ENCODE peak calls at places on chromosomes 2 and 18, in ten cellular contexts. One of them, this sample, is unnamed.

GRCh38 chr2:53448591-53448990 is 319.0 kb upstream of the CHAC2 start:
- DNase-seq in left ventricle myocardium inferior: no peak
- DNase-seq in H9: no peak
- DNase-seq in substantia nigra: no peak
- DNase-seq in mammary epithelial cell: no peak
- DNase-seq in spleen: no peak
- DNase-seq in right lobe of liver: no peak
- DNase-seq in cardiac muscle cell: peak
- DNase-seq in lower lobe of right lung: no peak
- DNase-seq in breast epithelium: no peak
- DNase-seq in this sample: no peak

GRCh38 chr2:23618696-23619530 is 233.9 kb downstream of the KLHL29 start:
- DNase-seq in left ventricle myocardium inferior: no peak
- DNase-seq in H9: no peak
- DNase-seq in substantia nigra: no peak
- DNase-seq in mammary epithelial cell: peak
- DNase-seq in spleen: peak
- DNase-seq in right lobe of liver: no peak
- DNase-seq in cardiac muscle cell: no peak
- DNase-seq in lower lobe of right lung: peak
- DNase-seq in breast epithelium: no peak
- DNase-seq in this sample: no peak

GRCh38 chr2:175282300-175282699 is 100.8 kb upstream of the ATP5MC3 start:
- DNase-seq in left ventricle myocardium inferior: no peak
- DNase-seq in H9: no peak
- DNase-seq in substantia nigra: no peak
- DNase-seq in mammary epithelial cell: peak
- DNase-seq in spleen: no peak
- DNase-seq in right lobe of liver: no peak
- DNase-seq in cardiac muscle cell: peak
- DNase-seq in lower lobe of right lung: no peak
- DNase-seq in breast epithelium: no peak
- DNase-seq in this sample: no peak

GRCh38 chr2:66851449-66851872 is 416.5 kb downstream of the MEIS1 start:
- DNase-seq in left ventricle myocardium inferior: no peak
- DNase-seq in H9: no peak
- DNase-seq in substantia nigra: no peak
- DNase-seq in mammary epithelial cell: peak
- DNase-seq in spleen: no peak
- DNase-seq in right lobe of liver: no peak
- DNase-seq in cardiac muscle cell: peak
- DNase-seq in lower lobe of right lung: no peak
- DNase-seq in breast epithelium: no peak
- DNase-seq in this sample: no peak

GRCh38 chr2:224023188-224023587 is 15.9 kb downstream of the SERPINE2 start:
- DNase-seq in left ventricle myocardium inferior: no peak
- DNase-seq in H9: peak
- DNase-seq in substantia nigra: no peak
- DNase-seq in mammary epithelial cell: peak
- DNase-seq in spleen: no peak
- DNase-seq in right lobe of liver: no peak
- DNase-seq in cardiac muscle cell: no peak
- DNase-seq in lower lobe of right lung: no peak
- DNase-seq in breast epithelium: no peak
- DNase-seq in this sample: no peak

GRCh38 chr2:216142540-216142939 is 33.4 kb downstream of the XRCC5 start:
- DNase-seq in left ventricle myocardium inferior: no peak
- DNase-seq in H9: no peak
- DNase-seq in substantia nigra: no peak
- DNase-seq in mammary epithelial cell: peak
- DNase-seq in spleen: no peak
- DNase-seq in right lobe of liver: no peak
- DNase-seq in cardiac muscle cell: no peak
- DNase-seq in lower lobe of right lung: no peak
- DNase-seq in breast epithelium: no peak
- DNase-seq in this sample: no peak

GRCh38 chr18:36297419-36298112 is at the start of gene FHOD3:
- DNase-seq in left ventricle myocardium inferior: peak
- DNase-seq in H9: peak
- DNase-seq in substantia nigra: peak
- DNase-seq in mammary epithelial cell: peak
- DNase-seq in spleen: no peak
- DNase-seq in right lobe of liver: peak
- DNase-seq in cardiac muscle cell: peak
- DNase-seq in lower lobe of right lung: peak
- DNase-seq in breast epithelium: peak
- DNase-seq in this sample: no peak

GRCh38 chr2:12074884-12075217 is 328.4 kb downstream of the LPIN1 start:
- DNase-seq in left ventricle myocardium inferior: no peak
- DNase-seq in H9: no peak
- DNase-seq in substantia nigra: no peak
- DNase-seq in mammary epithelial cell: no peak
- DNase-seq in spleen: no peak
- DNase-seq in right lobe of liver: no peak
- DNase-seq in cardiac muscle cell: no peak
- DNase-seq in lower lobe of right lung: no peak
- DNase-seq in breast epithelium: no peak
- DNase-seq in this sample: no peak

GRCh38 chr18:78783564-78783960 is 196.1 kb upstream of the SALL3 start:
- DNase-seq in left ventricle myocardium inferior: no peak
- DNase-seq in H9: no peak
- DNase-seq in substantia nigra: no peak
- DNase-seq in mammary epithelial cell: no peak
- DNase-seq in spleen: peak
- DNase-seq in right lobe of liver: no peak
- DNase-seq in cardiac muscle cell: no peak
- DNase-seq in lower lobe of right lung: no peak
- DNase-seq in breast epithelium: no peak
- DNase-seq in this sample: no peak

GRCh38 chr2:147909178-147909577 is 64.3 kb downstream of the ACVR2A start:
- DNase-seq in left ventricle myocardium inferior: no peak
- DNase-seq in H9: no peak
- DNase-seq in substantia nigra: no peak
- DNase-seq in mammary epithelial cell: no peak
- DNase-seq in spleen: no peak
- DNase-seq in right lobe of liver: no peak
- DNase-seq in cardiac muscle cell: no peak
- DNase-seq in lower lobe of right lung: no peak
- DNase-seq in breast epithelium: no peak
- DNase-seq in this sample: no peak

GRCh38 chr2:43132523-43133301 is 93.7 kb downstream of the ZFP36L2 start:
- DNase-seq in left ventricle myocardium inferior: no peak
- DNase-seq in H9: no peak
- DNase-seq in substantia nigra: no peak
- DNase-seq in mammary epithelial cell: no peak
- DNase-seq in spleen: peak
- DNase-seq in right lobe of liver: no peak
- DNase-seq in cardiac muscle cell: no peak
- DNase-seq in lower lobe of right lung: no peak
- DNase-seq in breast epithelium: no peak
- DNase-seq in this sample: no peak

GRCh38 chr2:27127883-27128670 is 4.5 kb downstream of the ABHD1 start:
- DNase-seq in left ventricle myocardium inferior: no peak
- DNase-seq in H9: no peak
- DNase-seq in substantia nigra: no peak
- DNase-seq in mammary epithelial cell: no peak
- DNase-seq in spleen: no peak
- DNase-seq in right lobe of liver: no peak
- DNase-seq in cardiac muscle cell: no peak
- DNase-seq in lower lobe of right lung: no peak
- DNase-seq in breast epithelium: no peak
- DNase-seq in this sample: no peak

GRCh38 chr2:186125156-186125555 is 360.9 kb upstream of the ZC3H15 start:
- DNase-seq in left ventricle myocardium inferior: no peak
- DNase-seq in H9: no peak
- DNase-seq in substantia nigra: no peak
- DNase-seq in mammary epithelial cell: no peak
- DNase-seq in spleen: no peak
- DNase-seq in right lobe of liver: no peak
- DNase-seq in cardiac muscle cell: no peak
- DNase-seq in lower lobe of right lung: no peak
- DNase-seq in breast epithelium: no peak
- DNase-seq in this sample: no peak

GRCh38 chr2:42854207-42854818 is 61.9 kb upstream of the HAAO start:
- DNase-seq in left ventricle myocardium inferior: peak
- DNase-seq in H9: no peak
- DNase-seq in substantia nigra: no peak
- DNase-seq in mammary epithelial cell: peak
- DNase-seq in spleen: peak
- DNase-seq in right lobe of liver: peak
- DNase-seq in cardiac muscle cell: no peak
- DNase-seq in lower lobe of right lung: no peak
- DNase-seq in breast epithelium: peak
- DNase-seq in this sample: no peak

GRCh38 chr2:182068811-182069210 is 83.2 kb downstream of the PPP1R1C start:
- DNase-seq in left ventricle myocardium inferior: no peak
- DNase-seq in H9: no peak
- DNase-seq in substantia nigra: no peak
- DNase-seq in mammary epithelial cell: no peak
- DNase-seq in spleen: no peak
- DNase-seq in right lobe of liver: no peak
- DNase-seq in cardiac muscle cell: peak
- DNase-seq in lower lobe of right lung: no peak
- DNase-seq in breast epithelium: no peak
- DNase-seq in this sample: no peak

GRCh38 chr2:152405206-152406118 is 70.5 kb downstream of the FMNL2 start:
- DNase-seq in left ventricle myocardium inferior: no peak
- DNase-seq in H9: no peak
- DNase-seq in substantia nigra: no peak
- DNase-seq in mammary epithelial cell: peak
- DNase-seq in spleen: no peak
- DNase-seq in right lobe of liver: no peak
- DNase-seq in cardiac muscle cell: no peak
- DNase-seq in lower lobe of right lung: no peak
- DNase-seq in breast epithelium: no peak
- DNase-seq in this sample: no peak

DNA sequence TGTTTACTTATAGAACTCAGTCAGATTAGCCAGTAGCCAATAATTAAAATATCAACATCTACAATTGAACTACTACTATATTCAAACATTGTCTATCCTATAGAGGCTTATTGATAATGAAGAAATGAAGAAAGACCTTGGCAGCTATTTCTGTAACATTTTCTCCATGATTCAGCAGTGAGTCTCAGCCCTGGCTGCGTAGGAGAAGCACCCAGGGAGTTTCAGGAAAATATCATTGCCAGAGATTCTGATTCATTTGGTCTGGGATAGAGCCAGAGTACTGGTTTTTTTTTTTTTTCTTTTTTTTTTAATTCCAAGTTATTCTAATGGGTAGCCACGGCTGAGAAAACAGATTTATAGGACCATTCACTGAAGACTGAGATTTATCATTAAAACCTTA is 404.8 kb downstream of the TXNL1 start:
- DNase-seq in left ventricle myocardium inferior: no peak
- DNase-seq in H9: no peak
- DNase-seq in substantia nigra: no peak
- DNase-seq in mammary epithelial cell: peak
- DNase-seq in spleen: no peak
- DNase-seq in right lobe of liver: no peak
- DNase-seq in cardiac muscle cell: peak
- DNase-seq in lower lobe of right lung: no peak
- DNase-seq in breast epithelium: no peak
- DNase-seq in this sample: no peak
- H3K27ac ChIP-seq in left ventricle myocardium inferior: peak
- H3K27ac ChIP-seq in H9: no peak
- H3K27ac ChIP-seq in substantia nigra: no peak
- H3K27ac ChIP-seq in mammary epithelial cell: no peak
- H3K27ac ChIP-seq in spleen: no peak
- H3K27ac ChIP-seq in right lobe of liver: no peak
- H3K27ac ChIP-seq in cardiac muscle cell: no peak
- H3K27ac ChIP-seq in lower lobe of right lung: no peak
- H3K27ac ChIP-seq in breast epithelium: no peak
- H3K27ac ChIP-seq in this sample: no peak

GRCh38 chr2:219441451-219442205 is 7.0 kb downstream of the SPEG start:
- DNase-seq in left ventricle myocardium inferior: no peak
- DNase-seq in H9: peak
- DNase-seq in substantia nigra: no peak
- DNase-seq in mammary epithelial cell: no peak
- DNase-seq in spleen: peak
- DNase-seq in right lobe of liver: no peak
- DNase-seq in cardiac muscle cell: peak
- DNase-seq in lower lobe of right lung: no peak
- DNase-seq in breast epithelium: peak
- DNase-seq in this sample: no peak
- H3K27ac ChIP-seq in left ventricle myocardium inferior: peak
- H3K27ac ChIP-seq in H9: no peak
- H3K27ac ChIP-seq in substantia nigra: no peak
- H3K27ac ChIP-seq in mammary epithelial cell: no peak
- H3K27ac ChIP-seq in spleen: no peak
- H3K27ac ChIP-seq in right lobe of liver: no peak
- H3K27ac ChIP-seq in cardiac muscle cell: no peak
- H3K27ac ChIP-seq in lower lobe of right lung: no peak
- H3K27ac ChIP-seq in breast epithelium: peak
- H3K27ac ChIP-seq in this sample: no peak

GRCh38 chr18:27844416-27844792 is 332.5 kb downstream of the CDH2 start:
- DNase-seq in left ventricle myocardium inferior: no peak
- DNase-seq in H9: no peak
- DNase-seq in substantia nigra: no peak
- DNase-seq in mammary epithelial cell: peak
- DNase-seq in spleen: no peak
- DNase-seq in right lobe of liver: no peak
- DNase-seq in cardiac muscle cell: peak
- DNase-seq in lower lobe of right lung: no peak
- DNase-seq in breast epithelium: no peak
- DNase-seq in this sample: no peak
- H3K27ac ChIP-seq in left ventricle myocardium inferior: no peak
- H3K27ac ChIP-seq in H9: no peak
- H3K27ac ChIP-seq in substantia nigra: no peak
- H3K27ac ChIP-seq in mammary epithelial cell: no peak
- H3K27ac ChIP-seq in spleen: no peak
- H3K27ac ChIP-seq in right lobe of liver: no peak
- H3K27ac ChIP-seq in cardiac muscle cell: no peak
- H3K27ac ChIP-seq in lower lobe of right lung: no peak
- H3K27ac ChIP-seq in breast epithelium: no peak
- H3K27ac ChIP-seq in this sample: no peak

GRCh38 chr2:161956751-161957150 is 117.3 kb downstream of the DPP4 start:
- DNase-seq in left ventricle myocardium inferior: no peak
- DNase-seq in H9: no peak
- DNase-seq in substantia nigra: no peak
- DNase-seq in mammary epithelial cell: no peak
- DNase-seq in spleen: no peak
- DNase-seq in right lobe of liver: no peak
- DNase-seq in cardiac muscle cell: no peak
- DNase-seq in lower lobe of right lung: no peak
- DNase-seq in breast epithelium: no peak
- DNase-seq in this sample: no peak

GRCh38 chr2:161947394-161947793 is 126.6 kb downstream of the DPP4 start:
- DNase-seq in left ventricle myocardium inferior: no peak
- DNase-seq in H9: no peak
- DNase-seq in substantia nigra: no peak
- DNase-seq in mammary epithelial cell: no peak
- DNase-seq in spleen: no peak
- DNase-seq in right lobe of liver: no peak
- DNase-seq in cardiac muscle cell: no peak
- DNase-seq in lower lobe of right lung: no peak
- DNase-seq in breast epithelium: no peak
- DNase-seq in this sample: no peak

GRCh38 chr2:161954103-161954502 is 119.9 kb downstream of the DPP4 start:
- DNase-seq in left ventricle myocardium inferior: no peak
- DNase-seq in H9: no peak
- DNase-seq in substantia nigra: no peak
- DNase-seq in mammary epithelial cell: no peak
- DNase-seq in spleen: no peak
- DNase-seq in right lobe of liver: no peak
- DNase-seq in cardiac muscle cell: no peak
- DNase-seq in lower lobe of right lung: no peak
- DNase-seq in breast epithelium: no peak
- DNase-seq in this sample: no peak

GRCh38 chr2:161952722-161953322 is 121.2 kb downstream of the DPP4 start:
- DNase-seq in left ventricle myocardium inferior: no peak
- DNase-seq in H9: no peak
- DNase-seq in substantia nigra: no peak
- DNase-seq in mammary epithelial cell: no peak
- DNase-seq in spleen: no peak
- DNase-seq in right lobe of liver: no peak
- DNase-seq in cardiac muscle cell: no peak
- DNase-seq in lower lobe of right lung: no peak
- DNase-seq in breast epithelium: no peak
- DNase-seq in this sample: no peak
- H3K27ac ChIP-seq in left ventricle myocardium inferior: no peak
- H3K27ac ChIP-seq in H9: no peak
- H3K27ac ChIP-seq in substantia nigra: no peak
- H3K27ac ChIP-seq in mammary epithelial cell: no peak
- H3K27ac ChIP-seq in spleen: peak
- H3K27ac ChIP-seq in right lobe of liver: no peak
- H3K27ac ChIP-seq in cardiac muscle cell: no peak
- H3K27ac ChIP-seq in lower lobe of right lung: no peak
- H3K27ac ChIP-seq in breast epithelium: no peak
- H3K27ac ChIP-seq in this sample: no peak